ENCODE peak calls at places on chromosomes 3 and 15, in ten cellular contexts. S is IMR-90, K is Karpas-422, H is K562, F is PC-3, W is fibroblast of lung, N is neuronal stem cell, V is A549, A is MM.1S, O is HCT116. L is an unnamed sample.

GRCh38 chr3:134327594-134327975 is 46.7 kb downstream of the AMOTL2 start:
- DNase-seq in S (peak; percentile 83), K (no peak), H (no peak), F (peak; percentile 91), W (peak; percentile 85), N (no peak), V (peak; percentile 85), A (no peak), O (no peak), L (no peak)

GRCh38 chr3:130934442-130935089 is 40.7 kb downstream of the ATP2C1 start:
- DNase-seq in S (peak; percentile 31), K (no peak), H (no peak), F (no peak), W (peak; percentile 27), N (no peak), V (no peak), A (no peak), O (no peak), L (no peak)

GRCh38 chr3:139227165-139227564 is 116.7 kb upstream of the MRPS22 start:
- DNase-seq in S (no peak), K (no peak), H (no peak), F (no peak), W (peak; percentile 50), N (no peak), V (no peak), A (no peak), O (no peak), L (no peak)

GRCh38 chr3:23923786-23924185 is 6.9 kb downstream of the RPL15 start:
- DNase-seq in S (peak; percentile 83), K (no peak), H (peak; percentile 54), F (no peak), W (peak; percentile 84), N (no peak), V (no peak), A (no peak), O (no peak), L (no peak)

GRCh38 chr15:34239151-34239761 is 14.4 kb downstream of the EMC4 start:
- DNase-seq in S (peak; percentile 91), K (no peak), H (no peak), F (peak; percentile 99), W (peak; percentile 93), N (no peak), V (peak; percentile 43), A (no peak), O (peak; percentile 67), L (peak; percentile 94)

GRCh38 chr3:196219194-196219969 is 3.0 kb downstream of the SLC51A start:
- DNase-seq in S (peak; percentile 88), K (peak; percentile 76), H (no peak), F (peak; percentile 91), W (peak; percentile 90), N (no peak), V (no peak), A (peak; percentile 84), O (no peak), L (peak; percentile 97)

GRCh38 chr15:57217716-57218598 is 158.3 kb upstream of the CGNL1 start:
- DNase-seq in S (no peak), K (no peak), H (no peak), F (no peak), W (peak; percentile 75), N (peak; percentile 33), V (no peak), A (no peak), O (no peak), L (no peak)

GRCh38 chr15:57496946-57497944 is 94.5 kb upstream of the MYZAP start:
- DNase-seq in S (no peak), K (no peak), H (no peak), F (peak; percentile 67), W (peak; percentile 62), N (no peak), V (peak; percentile 16), A (no peak), O (no peak), L (no peak)

GRCh38 chr15:71355268-71355667 is 240.0 kb downstream of the THSD4 start:
- DNase-seq in S (no peak), K (no peak), H (no peak), F (no peak), W (no peak), N (no peak), V (no peak), A (no peak), O (no peak), L (no peak)

GRCh38 chr3:50616003-50616769 is 765 bp upstream of the MAPKAPK3 start:
- DNase-seq in S (peak; percentile 79), K (peak; percentile 94), H (peak; percentile 87), F (peak; percentile 91), W (peak; percentile 70), N (peak; percentile 85), V (peak; percentile 83), A (peak; percentile 78), O (peak; percentile 82), L (peak; percentile 97)

GRCh38 chr15:88113909-88114308 is 142.6 kb downstream of the NTRK3 start:
- DNase-seq in S (no peak), K (no peak), H (no peak), F (no peak), W (peak; percentile 89), N (no peak), V (no peak), A (no peak), O (no peak), L (no peak)

GRCh38 chr3:20047940-20048339 is 7.7 kb downstream of the KAT2B start:
- DNase-seq in S (no peak), K (peak; percentile 61), H (no peak), F (no peak), W (no peak), N (no peak), V (no peak), A (peak; percentile 10), O (no peak), L (peak; percentile 35)

DNA sequence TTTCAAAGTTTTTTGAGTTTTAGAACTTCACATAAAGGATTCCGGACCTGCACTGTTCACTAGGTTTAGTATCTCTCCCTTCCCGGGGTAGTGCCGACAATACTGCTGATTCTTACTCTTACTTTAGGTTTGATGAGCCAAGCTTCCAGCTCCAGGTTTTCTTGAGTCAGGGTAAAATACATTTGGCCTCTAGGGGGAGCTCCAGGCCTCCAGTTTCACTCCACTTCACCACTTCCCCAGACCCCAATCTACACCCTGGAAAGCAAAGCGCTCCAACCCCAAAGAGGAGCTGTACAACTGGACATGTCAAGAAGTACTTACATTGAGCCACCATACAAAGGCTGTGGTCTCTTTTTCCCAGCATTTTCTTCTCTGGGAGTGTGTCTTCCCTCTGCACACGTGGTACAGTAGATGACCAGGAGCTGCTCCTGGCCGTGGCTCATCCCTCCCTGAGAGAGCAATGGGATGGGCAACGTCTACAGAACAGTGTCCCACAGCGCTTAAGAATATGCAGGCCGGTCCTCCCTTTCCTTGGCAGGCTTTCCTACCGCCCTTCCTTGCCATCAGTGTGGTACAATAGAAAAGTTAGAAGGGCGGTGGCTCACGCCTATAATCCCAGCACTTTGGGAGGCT is 93.9 kb upstream of the CCDC80 start:
- DNase-seq in S (peak; percentile 78), K (peak; percentile 93), H (peak; percentile 73), F (peak; percentile 89), W (peak; percentile 65), N (peak; percentile 66), V (peak; percentile 90), A (peak; percentile 77), O (peak; percentile 77), L (no peak)
- H3K4me2 ChIP-seq in S (no peak overlapping the region), K (no peak overlapping the region), H (no peak overlapping the region), F (peak overlapping the region; percentile 9), W (no peak overlapping the region), N (no peak overlapping the region), V (peak overlapping the region; percentile 53), A (no peak overlapping the region), O (peak overlapping the region; percentile 54), L (peak overlapping the region; percentile 38)

DNA sequence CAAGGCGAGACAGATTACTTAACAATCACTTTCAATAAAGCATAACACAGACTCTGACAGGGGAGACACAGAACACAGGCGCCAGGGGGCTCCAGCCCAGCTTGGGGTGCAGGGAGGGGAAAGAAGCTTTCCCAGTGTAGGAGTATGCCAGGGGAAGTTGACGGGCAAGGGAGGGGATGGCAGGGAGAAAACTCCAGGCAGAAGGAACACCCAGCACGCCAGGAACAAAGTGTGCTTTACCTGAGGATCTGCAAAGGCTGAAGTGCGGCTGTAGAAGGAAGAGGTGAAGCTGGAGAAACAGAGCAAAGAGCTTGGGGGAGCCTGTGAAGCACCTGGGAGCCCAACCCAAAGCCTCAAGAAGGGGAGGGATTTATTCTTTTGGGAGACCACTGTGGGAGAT is 12.1 kb downstream of the RGMA start:
- DNase-seq in S (no peak), K (no peak), H (no peak), F (no peak), W (no peak), N (no peak), V (no peak), A (no peak), O (no peak), L (no peak)
- H3K27ac ChIP-seq in S (no peak overlapping the region), K (no peak overlapping the region), H (no peak overlapping the region), F (no peak overlapping the region), W (no peak overlapping the region), N (no peak overlapping the region), V (no peak overlapping the region), A (no peak overlapping the region), O (no peak overlapping the region), L (no peak overlapping the region)

DNA sequence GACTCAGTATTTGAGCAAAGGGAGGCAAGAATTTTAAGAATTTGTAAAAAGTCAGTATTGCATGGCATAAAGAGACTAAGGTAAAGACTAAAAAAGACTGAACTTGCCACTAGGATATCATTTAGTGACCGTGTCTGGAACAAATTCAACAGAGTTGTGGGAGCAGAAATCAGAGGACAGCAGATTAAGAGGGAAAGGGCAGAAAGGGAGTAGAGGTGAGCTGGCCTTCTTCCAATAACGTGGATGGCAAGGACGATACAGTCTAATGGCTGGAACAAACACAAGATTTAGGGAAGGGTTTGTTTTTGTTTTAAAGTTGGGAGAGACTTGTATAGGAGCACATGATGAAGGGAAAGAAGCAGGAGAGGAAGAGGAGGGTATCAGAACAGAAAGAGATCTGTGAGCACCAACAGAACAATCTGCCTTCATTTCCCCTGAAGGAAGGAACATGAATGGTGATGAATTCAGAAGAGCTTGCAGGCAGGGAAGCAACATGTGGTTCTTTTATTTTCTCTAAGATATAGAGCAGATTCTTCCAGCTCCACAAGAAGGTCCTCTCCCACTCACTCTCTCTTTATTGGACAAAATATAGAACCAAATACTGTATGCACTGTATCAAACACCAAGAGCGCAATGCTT is 8.6 kb downstream of the VGLL4 start:
- DNase-seq in S (no peak), K (no peak), H (no peak), F (no peak), W (no peak), N (no peak), V (no peak), A (no peak), O (no peak), L (no peak)
- H3K4me1 ChIP-seq in S (peaks cover 46% of the 10 kb centered on the region), K (peaks cover 46% of the 10 kb centered on the region), H (peaks cover 33% of the 10 kb centered on the region), F (peaks cover 15% of the 10 kb centered on the region), W (peaks cover 5% of the 10 kb centered on the region), N (peaks cover 14% of the 10 kb centered on the region), V (peaks cover 12% of the 10 kb centered on the region), A (no peaks in the 10 kb centered on the region), O (no peaks in the 10 kb centered on the region), L (peaks cover 70% of the 10 kb centered on the region)

DNA sequence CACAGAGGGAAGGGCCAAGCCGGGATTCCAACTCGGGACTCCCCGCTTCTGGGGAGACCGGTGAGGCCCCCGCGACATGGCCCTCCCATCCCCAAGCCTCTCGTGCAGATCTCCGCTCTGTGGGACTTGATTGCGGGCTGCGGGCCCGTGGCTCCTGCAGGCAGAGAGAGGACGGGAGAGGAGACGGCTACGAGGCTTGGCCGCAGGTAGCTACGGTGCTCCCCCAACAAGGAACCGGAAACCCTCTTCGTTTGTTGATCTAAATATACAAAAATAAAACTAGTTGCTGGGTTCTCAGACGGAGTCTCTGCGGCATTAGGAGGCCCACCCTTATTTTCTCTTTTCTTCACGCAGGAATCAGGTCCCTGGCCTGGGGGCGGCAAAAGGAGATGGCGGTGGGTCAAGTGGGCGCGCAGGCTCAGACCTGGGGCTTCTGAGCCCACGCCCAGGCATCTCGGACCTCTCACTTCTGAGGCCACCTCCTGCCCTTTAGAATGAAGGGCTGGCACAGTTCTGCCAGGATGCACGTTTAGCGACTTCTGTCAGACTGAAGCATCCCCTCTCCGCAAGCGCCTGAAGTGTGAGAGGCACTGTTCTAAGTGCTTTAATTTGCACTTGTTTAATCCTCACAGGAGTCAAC is 10.9 kb downstream of the GNB5 start:
- DNase-seq in S (no peak), K (peak; percentile 57), H (no peak), F (no peak), W (no peak), N (no peak), V (no peak), A (peak; percentile 62), O (no peak), L (peak; percentile 76)
- H3K4me2 ChIP-seq in S (peak overlapping the region; percentile 98), K (peak overlapping the region; percentile 92), H (peak overlapping the region; percentile 84), F (peak overlapping the region; percentile 99), W (peak overlapping the region; percentile 95), N (peak overlapping the region; percentile 99), V (peak overlapping the region; percentile 91), A (peak overlapping the region; percentile 96), O (peak overlapping the region; percentile 96), L (peak overlapping the region; percentile 78)

L was measured in osteoblast.